ENCODE peak calls at places on chromosomes 7 and 10, in seven cellular contexts. One of them, this sample, is unnamed.

GRCh38 chr7:28405662-28406061 is 6.7 kb upstream of the CREB5 start:
- DNase-seq in neural progenitor cell: no peak
- DNase-seq in fibroblast of lung: peak
- DNase-seq in astrocyte of the cerebellum: peak
- DNase-seq in brain microvascular endothelial cell: peak
- DNase-seq in CD8-positive, alpha-beta T cell: no peak
- DNase-seq in GM23338: no peak
- DNase-seq in this sample: peak

GRCh38 chr7:158816271-158816670 is 13.0 kb downstream of the ESYT2 start:
- DNase-seq in neural progenitor cell: no peak
- DNase-seq in fibroblast of lung: no peak
- DNase-seq in astrocyte of the cerebellum: no peak
- DNase-seq in brain microvascular endothelial cell: no peak
- DNase-seq in CD8-positive, alpha-beta T cell: no peak
- DNase-seq in GM23338: no peak
- DNase-seq in this sample: no peak

GRCh38 chr7:141563956-141564623 is 12.9 kb downstream of the AGK start:
- DNase-seq in neural progenitor cell: peak
- DNase-seq in fibroblast of lung: no peak
- DNase-seq in astrocyte of the cerebellum: no peak
- DNase-seq in brain microvascular endothelial cell: no peak
- DNase-seq in CD8-positive, alpha-beta T cell: no peak
- DNase-seq in GM23338: peak
- DNase-seq in this sample: no peak

GRCh38 chr7:98285132-98286092 is 3.9 kb downstream of the BRI3 start:
- DNase-seq in neural progenitor cell: no peak
- DNase-seq in fibroblast of lung: no peak
- DNase-seq in astrocyte of the cerebellum: no peak
- DNase-seq in brain microvascular endothelial cell: no peak
- DNase-seq in CD8-positive, alpha-beta T cell: no peak
- DNase-seq in GM23338: no peak
- DNase-seq in this sample: no peak

GRCh38 chr7:80921130-80921529 is 2.3 kb upstream of the SEMA3C start:
- DNase-seq in neural progenitor cell: no peak
- DNase-seq in fibroblast of lung: peak
- DNase-seq in astrocyte of the cerebellum: no peak
- DNase-seq in brain microvascular endothelial cell: no peak
- DNase-seq in CD8-positive, alpha-beta T cell: no peak
- DNase-seq in GM23338: no peak
- DNase-seq in this sample: no peak

GRCh38 chr10:88851706-88852105 is at the start of gene ANKRD22:
- DNase-seq in neural progenitor cell: no peak
- DNase-seq in fibroblast of lung: peak
- DNase-seq in astrocyte of the cerebellum: no peak
- DNase-seq in brain microvascular endothelial cell: peak
- DNase-seq in CD8-positive, alpha-beta T cell: no peak
- DNase-seq in GM23338: peak
- DNase-seq in this sample: no peak

GRCh38 chr7:157436763-157437480 is 100.1 kb downstream of the DNAJB6 start:
- DNase-seq in neural progenitor cell: no peak
- DNase-seq in fibroblast of lung: peak
- DNase-seq in astrocyte of the cerebellum: no peak
- DNase-seq in brain microvascular endothelial cell: no peak
- DNase-seq in CD8-positive, alpha-beta T cell: no peak
- DNase-seq in GM23338: no peak
- DNase-seq in this sample: no peak

GRCh38 chr10:93062499-93063216 is 2.1 kb downstream of the CYP26C1 start:
- DNase-seq in neural progenitor cell: peak
- DNase-seq in fibroblast of lung: no peak
- DNase-seq in astrocyte of the cerebellum: no peak
- DNase-seq in brain microvascular endothelial cell: no peak
- DNase-seq in CD8-positive, alpha-beta T cell: no peak
- DNase-seq in GM23338: peak
- DNase-seq in this sample: no peak

GRCh38 chr7:32506266-32507054 is 11.2 kb downstream of the AVL9 start:
- DNase-seq in neural progenitor cell: no peak
- DNase-seq in fibroblast of lung: peak
- DNase-seq in astrocyte of the cerebellum: peak
- DNase-seq in brain microvascular endothelial cell: peak
- DNase-seq in CD8-positive, alpha-beta T cell: no peak
- DNase-seq in GM23338: no peak
- DNase-seq in this sample: peak

GRCh38 chr7:45054442-45054841 is 34.3 kb downstream of the NACAD start:
- DNase-seq in neural progenitor cell: no peak
- DNase-seq in fibroblast of lung: no peak
- DNase-seq in astrocyte of the cerebellum: no peak
- DNase-seq in brain microvascular endothelial cell: no peak
- DNase-seq in CD8-positive, alpha-beta T cell: no peak
- DNase-seq in GM23338: no peak
- DNase-seq in this sample: no peak

GRCh38 chr10:84095821-84096497 is 43.4 kb upstream of the GHITM start:
- DNase-seq in neural progenitor cell: no peak
- DNase-seq in fibroblast of lung: peak
- DNase-seq in astrocyte of the cerebellum: no peak
- DNase-seq in brain microvascular endothelial cell: no peak
- DNase-seq in CD8-positive, alpha-beta T cell: no peak
- DNase-seq in GM23338: no peak
- DNase-seq in this sample: no peak

GRCh38 chr7:50092579-50093411 is at the start of gene ZPBP:
- DNase-seq in neural progenitor cell: peak
- DNase-seq in fibroblast of lung: peak
- DNase-seq in astrocyte of the cerebellum: peak
- DNase-seq in brain microvascular endothelial cell: peak
- DNase-seq in CD8-positive, alpha-beta T cell: peak
- DNase-seq in GM23338: peak
- DNase-seq in this sample: peak
- H3K4me3 ChIP-seq in neural progenitor cell: peak
- H3K4me3 ChIP-seq in fibroblast of lung: no peak
- H3K4me3 ChIP-seq in astrocyte of the cerebellum: peak
- H3K4me3 ChIP-seq in brain microvascular endothelial cell: peak
- H3K4me3 ChIP-seq in CD8-positive, alpha-beta T cell: peak
- H3K4me3 ChIP-seq in GM23338: peak
- H3K4me3 ChIP-seq in this sample: peak

DNA sequence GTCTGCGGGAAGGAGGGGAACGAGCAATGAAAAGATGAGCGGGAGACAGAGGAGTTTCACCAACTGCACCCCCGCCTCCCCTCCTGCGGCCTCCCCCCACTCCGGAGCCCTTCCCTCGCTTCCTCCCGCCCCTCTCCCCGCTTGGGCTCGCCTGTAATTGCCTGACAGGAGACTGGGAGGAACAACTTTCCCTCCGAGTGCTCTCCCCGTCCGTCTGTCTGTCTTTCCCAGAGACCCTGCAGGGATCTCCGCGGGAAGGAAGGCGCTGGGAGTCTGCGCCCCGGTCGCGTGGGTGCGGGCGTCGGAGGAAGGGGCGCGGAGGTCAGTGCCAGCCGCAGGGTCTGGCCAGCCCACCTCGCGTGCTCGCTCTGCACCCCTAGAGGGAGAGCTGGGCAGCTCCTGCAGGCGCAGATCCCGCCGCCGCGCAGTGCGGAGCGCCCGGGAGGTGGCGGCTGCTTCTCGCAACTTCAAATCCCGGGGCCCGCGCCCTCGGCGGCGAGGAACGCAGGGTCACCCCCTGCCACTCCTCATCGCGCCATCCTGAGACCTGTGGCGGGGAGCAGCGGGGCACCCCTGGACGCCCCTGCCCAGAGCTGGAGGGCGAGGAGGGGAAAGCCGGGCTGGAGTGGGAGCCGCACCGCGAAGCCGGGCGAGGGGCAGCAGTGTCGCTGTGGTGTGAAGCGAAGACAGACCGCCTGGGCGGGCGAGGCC is 527 bp upstream of the NRP1 start:
- DNase-seq in neural progenitor cell: peak
- DNase-seq in fibroblast of lung: peak
- DNase-seq in astrocyte of the cerebellum: peak
- DNase-seq in brain microvascular endothelial cell: peak
- DNase-seq in CD8-positive, alpha-beta T cell: no peak
- DNase-seq in GM23338: peak
- DNase-seq in this sample: no peak
- TF ChIP-seq CTCF in neural progenitor cell: peak
- TF ChIP-seq CTCF in fibroblast of lung: peak
- TF ChIP-seq CTCF in astrocyte of the cerebellum: peak
- TF ChIP-seq CTCF in brain microvascular endothelial cell: peak
- TF ChIP-seq CTCF in CD8-positive, alpha-beta T cell: no peak
- TF ChIP-seq CTCF in GM23338: peak
- TF ChIP-seq CTCF in this sample: peak

GRCh38 chr10:31929986-31930675 is 1.5 kb upstream of the ARHGAP12 start:
- DNase-seq in neural progenitor cell: no peak
- DNase-seq in fibroblast of lung: no peak
- DNase-seq in astrocyte of the cerebellum: no peak
- DNase-seq in brain microvascular endothelial cell: no peak
- DNase-seq in CD8-positive, alpha-beta T cell: peak
- DNase-seq in GM23338: no peak
- DNase-seq in this sample: no peak
- H3K4me3 ChIP-seq in neural progenitor cell: peak
- H3K4me3 ChIP-seq in fibroblast of lung: peak
- H3K4me3 ChIP-seq in astrocyte of the cerebellum: peak
- H3K4me3 ChIP-seq in brain microvascular endothelial cell: peak
- H3K4me3 ChIP-seq in CD8-positive, alpha-beta T cell: peak
- H3K4me3 ChIP-seq in GM23338: peak
- H3K4me3 ChIP-seq in this sample: peak

GRCh38 chr10:127649642-127650041 is 87.3 kb upstream of the FOXI2 start:
- DNase-seq in neural progenitor cell: peak
- DNase-seq in fibroblast of lung: no peak
- DNase-seq in astrocyte of the cerebellum: no peak
- DNase-seq in brain microvascular endothelial cell: no peak
- DNase-seq in CD8-positive, alpha-beta T cell: no peak
- DNase-seq in GM23338: peak
- DNase-seq in this sample: no peak
- TF ChIP-seq CTCF in neural progenitor cell: peak
- TF ChIP-seq CTCF in fibroblast of lung: no peak
- TF ChIP-seq CTCF in astrocyte of the cerebellum: no peak
- TF ChIP-seq CTCF in brain microvascular endothelial cell: peak
- TF ChIP-seq CTCF in CD8-positive, alpha-beta T cell: no peak
- TF ChIP-seq CTCF in GM23338: peak
- TF ChIP-seq CTCF in this sample: peak

GRCh38 chr7:132865766-132866531 is 215.9 kb downstream of the CHCHD3 start:
- DNase-seq in neural progenitor cell: no peak
- DNase-seq in fibroblast of lung: peak
- DNase-seq in astrocyte of the cerebellum: no peak
- DNase-seq in brain microvascular endothelial cell: peak
- DNase-seq in CD8-positive, alpha-beta T cell: no peak
- DNase-seq in GM23338: no peak
- DNase-seq in this sample: peak
- H3K4me3 ChIP-seq in neural progenitor cell: no peak
- H3K4me3 ChIP-seq in fibroblast of lung: no peak
- H3K4me3 ChIP-seq in astrocyte of the cerebellum: no peak
- H3K4me3 ChIP-seq in brain microvascular endothelial cell: no peak
- H3K4me3 ChIP-seq in CD8-positive, alpha-beta T cell: no peak
- H3K4me3 ChIP-seq in GM23338: no peak
- H3K4me3 ChIP-seq in this sample: no peak